ENCODE peak calls at places on chromosomes 12 and 14, in five cellular contexts. One of them, this sample, is unnamed.

GRCh38 chr12:128914908-128915563 is 61.8 kb downstream of the GLT1D1 start:
- DNase-seq in endothelial cell of umbilical vein: no peak
- DNase-seq in A549: no peak
- DNase-seq in GM12878: peak; percentile 88
- DNase-seq in K562: no peak
- DNase-seq in this sample: peak; percentile 58

GRCh38 chr12:9033244-9033887 is 44.0 kb downstream of the KLRG1 start:
- DNase-seq in endothelial cell of umbilical vein: no peak
- DNase-seq in A549: no peak
- DNase-seq in GM12878: no peak
- DNase-seq in K562: no peak
- DNase-seq in this sample: no peak

GRCh38 chr12:127809236-127809635 is 457.7 kb upstream of the TMEM132C start:
- DNase-seq in endothelial cell of umbilical vein: no peak
- DNase-seq in A549: peak; percentile 23
- DNase-seq in GM12878: no peak
- DNase-seq in K562: no peak
- DNase-seq in this sample: peak; percentile 18

GRCh38 chr12:46915082-46915481 is 89.3 kb upstream of the SLC38A4 start:
- DNase-seq in endothelial cell of umbilical vein: no peak
- DNase-seq in A549: no peak
- DNase-seq in GM12878: no peak
- DNase-seq in K562: no peak
- DNase-seq in this sample: no peak

GRCh38 chr12:542290-543113 is 82.8 kb downstream of the B4GALNT3 start:
- DNase-seq in endothelial cell of umbilical vein: no peak
- DNase-seq in A549: no peak
- DNase-seq in GM12878: no peak
- DNase-seq in K562: no peak
- DNase-seq in this sample: no peak

GRCh38 chr12:127172857-127173256 is 1094.1 kb upstream of the TMEM132C start:
- DNase-seq in endothelial cell of umbilical vein: no peak
- DNase-seq in A549: no peak
- DNase-seq in GM12878: no peak
- DNase-seq in K562: no peak
- DNase-seq in this sample: no peak

GRCh38 chr14:56268039-56268438 is 149.8 kb downstream of the PELI2 start:
- DNase-seq in endothelial cell of umbilical vein: no peak
- DNase-seq in A549: no peak
- DNase-seq in GM12878: no peak
- DNase-seq in K562: no peak
- DNase-seq in this sample: no peak

GRCh38 chr14:54589076-54589475 is 22.1 kb downstream of the SAMD4A start:
- DNase-seq in endothelial cell of umbilical vein: no peak
- DNase-seq in A549: no peak
- DNase-seq in GM12878: no peak
- DNase-seq in K562: no peak
- DNase-seq in this sample: no peak

DNA sequence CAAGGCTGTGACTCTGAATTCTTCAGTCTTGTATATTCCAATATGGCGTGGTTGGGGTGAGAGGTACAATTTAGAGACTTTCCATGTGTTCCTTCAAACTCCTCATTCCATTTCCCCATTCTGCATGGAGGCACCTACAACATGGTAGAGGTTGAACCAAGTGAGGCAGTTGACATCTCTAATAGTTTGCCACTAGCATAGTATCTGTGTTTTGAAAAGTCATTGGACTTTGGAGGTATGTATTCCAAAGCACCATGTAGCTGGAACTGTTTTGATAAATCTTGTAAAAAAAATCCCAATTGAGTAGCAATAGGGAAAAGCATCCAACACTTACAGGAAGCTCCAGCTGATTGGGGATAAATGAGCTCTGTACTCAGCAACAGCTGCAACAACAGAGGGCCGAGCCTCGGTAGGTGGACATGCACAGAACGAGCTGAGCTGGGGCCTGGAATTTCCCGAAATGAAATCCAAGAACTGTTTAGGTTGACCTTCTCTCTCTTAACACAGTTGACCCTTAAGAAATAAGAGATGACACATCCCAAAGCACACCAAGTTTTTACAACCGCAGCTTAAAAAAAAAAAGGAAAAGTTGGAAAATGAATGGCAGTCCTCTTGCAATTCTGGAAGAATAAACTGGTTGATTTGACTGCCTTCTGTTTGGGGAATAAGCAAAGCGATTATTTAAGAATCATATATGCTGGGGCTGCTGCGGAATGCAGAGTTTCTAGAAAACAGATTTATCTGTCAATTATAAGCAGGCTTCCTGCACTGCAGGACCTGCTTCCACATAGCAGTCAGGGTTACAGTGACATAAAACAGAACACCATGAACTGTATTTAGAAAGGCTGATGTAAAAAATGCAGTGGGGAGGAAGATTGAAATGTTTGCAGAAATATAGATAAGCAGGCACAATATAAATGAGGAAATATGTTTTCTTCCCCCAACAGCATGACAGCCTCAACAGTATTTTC is 194.6 kb upstream of the KRR1 start:
- DNase-seq in endothelial cell of umbilical vein: peak; percentile 98
- DNase-seq in A549: peak; percentile 41
- DNase-seq in GM12878: no peak
- DNase-seq in K562: peak; percentile 32
- DNase-seq in this sample: no peak
- TF ChIP-seq MYC in endothelial cell of umbilical vein: no peak
- TF ChIP-seq MYC in A549: no peak
- TF ChIP-seq MYC in GM12878: no peak
- TF ChIP-seq MYC in K562: no peak
- TF ChIP-seq MYC in this sample: no peak

GRCh38 chr12:4450551-4451112 is 5.0 kb upstream of the FGF6 start:
- DNase-seq in endothelial cell of umbilical vein: no peak
- DNase-seq in A549: no peak
- DNase-seq in GM12878: no peak
- DNase-seq in K562: no peak
- DNase-seq in this sample: no peak
- H3K4me3 ChIP-seq in endothelial cell of umbilical vein: no peak overlapping the region
- H3K4me3 ChIP-seq in A549: no peak overlapping the region
- H3K4me3 ChIP-seq in GM12878: no peak overlapping the region
- H3K4me3 ChIP-seq in K562: no peak overlapping the region
- H3K4me3 ChIP-seq in this sample: no peak overlapping the region

DNA sequence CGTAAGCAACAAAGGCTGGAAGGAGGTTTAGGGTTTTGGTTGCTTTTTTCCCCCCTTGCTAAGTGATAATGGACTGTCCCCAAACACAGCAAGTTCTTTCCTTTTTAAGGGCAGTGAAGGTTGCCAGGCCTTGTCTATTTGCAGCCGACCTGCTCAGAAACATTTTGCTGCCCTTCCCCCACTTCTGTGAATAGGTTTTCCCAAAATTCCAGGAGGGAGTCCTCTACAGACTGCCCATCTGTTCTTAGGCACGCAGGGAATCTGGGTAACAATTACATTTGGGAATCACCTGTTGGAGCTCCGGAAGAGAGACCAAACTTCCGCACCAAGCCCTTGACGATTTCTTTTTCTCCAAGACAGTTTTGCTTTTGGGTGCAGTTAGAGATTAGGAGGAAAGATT is 102.8 kb upstream of the NTF3 start:
- DNase-seq in endothelial cell of umbilical vein: no peak
- DNase-seq in A549: no peak
- DNase-seq in GM12878: no peak
- DNase-seq in K562: no peak
- DNase-seq in this sample: no peak
- TF ChIP-seq MAX in endothelial cell of umbilical vein: no peak
- TF ChIP-seq MAX in A549: no peak
- TF ChIP-seq MAX in GM12878: no peak
- TF ChIP-seq MAX in K562: no peak
- TF ChIP-seq MAX in this sample: no peak

DNA sequence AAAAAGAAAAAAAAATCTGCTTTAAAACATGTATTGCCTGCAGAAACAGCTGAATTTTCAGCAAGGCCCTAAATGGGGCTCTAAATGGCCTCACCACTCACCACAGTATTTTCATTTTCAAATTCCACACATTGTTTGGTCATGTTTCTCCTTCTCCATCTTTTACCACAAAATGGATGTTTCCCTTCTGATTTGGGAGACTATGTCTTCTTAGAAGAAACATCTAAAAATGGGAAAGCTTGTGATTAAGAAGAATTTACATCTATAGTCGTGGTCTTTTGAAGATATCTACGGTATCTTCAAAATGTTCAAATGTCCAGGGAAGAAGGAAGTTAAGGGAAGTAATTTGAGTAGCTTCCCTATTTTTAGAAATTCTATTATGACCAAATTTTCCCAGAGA is 20.7 kb upstream of the TUBA1C start:
- DNase-seq in endothelial cell of umbilical vein: no peak
- DNase-seq in A549: no peak
- DNase-seq in GM12878: no peak
- DNase-seq in K562: no peak
- DNase-seq in this sample: no peak
- TF ChIP-seq MYC in endothelial cell of umbilical vein: no peak
- TF ChIP-seq MYC in A549: no peak
- TF ChIP-seq MYC in GM12878: no peak
- TF ChIP-seq MYC in K562: no peak
- TF ChIP-seq MYC in this sample: no peak

GRCh38 chr12:25051171-25051570 is 102.3 kb upstream of the BCAT1 start:
- DNase-seq in endothelial cell of umbilical vein: no peak
- DNase-seq in A549: no peak
- DNase-seq in GM12878: no peak
- DNase-seq in K562: no peak
- DNase-seq in this sample: no peak
- H3K4me3 ChIP-seq in endothelial cell of umbilical vein: no peak overlapping the region
- H3K4me3 ChIP-seq in A549: no peak overlapping the region
- H3K4me3 ChIP-seq in GM12878: peak overlapping the region; percentile 83
- H3K4me3 ChIP-seq in K562: no peak overlapping the region
- H3K4me3 ChIP-seq in this sample: peak overlapping the region; percentile 8

GRCh38 chr12:118983147-118983824 is 1.9 kb downstream of the SRRM4 start:
- DNase-seq in endothelial cell of umbilical vein: no peak
- DNase-seq in A549: no peak
- DNase-seq in GM12878: no peak
- DNase-seq in K562: no peak
- DNase-seq in this sample: no peak

GRCh38 chr12:118979763-118980406 is 1.5 kb upstream of the SRRM4 start:
- DNase-seq in endothelial cell of umbilical vein: peak; percentile 29
- DNase-seq in A549: peak; percentile 80
- DNase-seq in GM12878: no peak
- DNase-seq in K562: peak; percentile 76
- DNase-seq in this sample: peak; percentile 79

GRCh38 chr12:118980407-118981014 is 830 bp upstream of the SRRM4 start:
- DNase-seq in endothelial cell of umbilical vein: no peak
- DNase-seq in A549: no peak
- DNase-seq in GM12878: no peak
- DNase-seq in K562: no peak
- DNase-seq in this sample: no peak

GRCh38 chr12:118982308-118982707 is 967 bp downstream of the SRRM4 start:
- DNase-seq in endothelial cell of umbilical vein: no peak
- DNase-seq in A549: no peak
- DNase-seq in GM12878: no peak
- DNase-seq in K562: no peak
- DNase-seq in this sample: no peak

DNA sequence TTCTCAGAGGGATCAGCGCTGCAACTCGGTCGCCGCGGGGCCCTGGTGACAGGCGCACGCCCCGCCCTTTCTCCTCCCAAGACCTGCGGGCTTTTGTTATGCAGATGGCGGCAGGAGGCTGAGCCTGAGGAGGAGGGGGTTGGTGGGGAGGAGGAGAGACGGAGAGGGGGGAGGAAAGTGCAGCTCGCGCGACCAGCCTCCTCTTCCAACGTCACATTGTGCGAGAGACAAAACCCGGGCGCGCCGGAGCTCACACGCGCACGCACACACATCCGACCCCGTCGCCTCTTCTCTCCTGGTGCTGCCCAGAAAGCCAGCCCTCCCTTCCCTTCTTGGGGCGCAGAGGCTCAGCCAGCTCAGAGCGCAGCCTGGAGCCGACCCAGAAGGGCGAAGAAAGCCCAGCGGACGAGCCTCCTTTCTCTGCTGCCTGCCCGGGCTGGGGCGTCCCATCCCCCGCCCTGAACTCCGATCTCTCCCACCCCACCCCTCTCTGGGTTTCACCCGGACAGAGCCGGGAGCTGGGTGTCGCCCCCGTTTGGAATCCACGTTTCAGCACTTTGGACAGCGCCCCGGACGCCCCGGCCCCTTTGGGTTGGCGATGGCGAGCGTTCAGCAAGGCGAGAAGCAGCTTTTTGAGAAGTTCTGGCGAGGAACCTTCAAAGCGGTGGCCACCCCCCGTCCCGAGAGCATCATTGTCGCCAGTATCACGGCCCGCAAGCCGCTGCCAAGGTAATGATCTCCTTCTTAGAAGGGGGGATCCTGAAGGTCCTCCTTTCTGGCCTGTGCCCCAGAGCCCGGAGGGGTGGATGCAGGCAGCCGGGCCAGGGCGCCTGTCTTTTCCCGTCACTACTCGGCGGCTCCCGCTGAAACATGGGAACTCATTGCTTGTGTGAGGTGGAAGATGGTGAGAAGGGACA is at the start of gene SRRM4:
- DNase-seq in endothelial cell of umbilical vein: no peak
- DNase-seq in A549: no peak
- DNase-seq in GM12878: no peak
- DNase-seq in K562: peak; percentile 49
- DNase-seq in this sample: peak; percentile 11
- TF ChIP-seq MAX in endothelial cell of umbilical vein: no peak
- TF ChIP-seq MAX in A549: no peak
- TF ChIP-seq MAX in GM12878: no peak
- TF ChIP-seq MAX in K562: no peak
- TF ChIP-seq MAX in this sample: no peak

GRCh38 chr12:50787618-50788017 is 23.7 kb downstream of the ATF1 start:
- DNase-seq in endothelial cell of umbilical vein: no peak
- DNase-seq in A549: no peak
- DNase-seq in GM12878: no peak
- DNase-seq in K562: no peak
- DNase-seq in this sample: no peak

GRCh38 chr12:50785406-50785805 is 21.5 kb downstream of the ATF1 start:
- DNase-seq in endothelial cell of umbilical vein: no peak
- DNase-seq in A549: no peak
- DNase-seq in GM12878: no peak
- DNase-seq in K562: no peak
- DNase-seq in this sample: no peak

GRCh38 chr12:50790081-50790480 is 26.2 kb downstream of the ATF1 start:
- DNase-seq in endothelial cell of umbilical vein: no peak
- DNase-seq in A549: no peak
- DNase-seq in GM12878: no peak
- DNase-seq in K562: no peak
- DNase-seq in this sample: peak; percentile 72

GRCh38 chr12:50786498-50787231 is 22.8 kb downstream of the ATF1 start:
- DNase-seq in endothelial cell of umbilical vein: peak; percentile 81
- DNase-seq in A549: peak; percentile 99
- DNase-seq in GM12878: no peak
- DNase-seq in K562: no peak
- DNase-seq in this sample: no peak

DNA sequence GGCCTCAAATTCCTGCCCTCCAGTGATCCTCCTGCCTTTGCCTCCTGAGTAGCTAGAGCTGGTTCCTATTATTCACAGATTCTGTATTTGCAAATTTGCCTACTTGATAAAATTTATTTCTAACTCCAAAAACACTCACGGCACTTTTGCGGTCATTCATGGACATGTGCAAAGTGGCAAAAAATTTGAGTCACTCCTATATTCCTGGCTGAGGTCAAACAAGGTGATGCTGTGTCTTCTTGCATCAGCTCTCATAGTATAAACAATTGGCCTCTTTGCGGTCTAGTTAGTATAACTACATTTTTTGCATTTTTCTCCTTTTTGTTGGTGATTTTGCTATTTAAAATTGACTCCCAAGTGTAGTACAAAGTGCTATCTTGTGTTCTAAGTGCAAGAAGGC is 24.7 kb downstream of the ATF1 start:
- DNase-seq in endothelial cell of umbilical vein: no peak
- DNase-seq in A549: no peak
- DNase-seq in GM12878: no peak
- DNase-seq in K562: no peak
- DNase-seq in this sample: no peak
- TF ChIP-seq MYC in endothelial cell of umbilical vein: no peak
- TF ChIP-seq MYC in A549: no peak
- TF ChIP-seq MYC in GM12878: no peak
- TF ChIP-seq MYC in K562: no peak
- TF ChIP-seq MYC in this sample: no peak